ENCODE peak calls at places on chromosomes 6 and 20, in ten cellular contexts. One of them, this sample, is unnamed.

GRCh38 chr6:98769546-98769945 is 64.8 kb upstream of the POU3F2 start:
- DNase-seq in colonic mucosa: peak
- DNase-seq in dorsolateral prefrontal cortex: peak
- DNase-seq in K562: peak
- DNase-seq in CD4-positive, CD25-positive, alpha-beta regulatory T cell: peak
- DNase-seq in brain microvascular endothelial cell: no peak
- DNase-seq in heart left ventricle: no peak
- DNase-seq in uterus: no peak
- DNase-seq in astrocyte: peak
- DNase-seq in OCI-LY7: peak
- DNase-seq in this sample: no peak

GRCh38 chr6:19812512-19813119 is 24.6 kb upstream of the ID4 start:
- DNase-seq in astrocyte: peak
- DNase-seq in heart left ventricle: no peak
- DNase-seq in OCI-LY7: peak
- DNase-seq in colonic mucosa: no peak
- DNase-seq in brain microvascular endothelial cell: peak
- DNase-seq in uterus: no peak
- DNase-seq in CD4-positive, CD25-positive, alpha-beta regulatory T cell: no peak
- DNase-seq in K562: peak
- DNase-seq in dorsolateral prefrontal cortex: no peak
- DNase-seq in this sample: no peak

GRCh38 chr6:79005497-79005896 is 72.6 kb downstream of the PHIP start:
- DNase-seq in K562: no peak
- DNase-seq in colonic mucosa: no peak
- DNase-seq in brain microvascular endothelial cell: no peak
- DNase-seq in heart left ventricle: no peak
- DNase-seq in OCI-LY7: no peak
- DNase-seq in CD4-positive, CD25-positive, alpha-beta regulatory T cell: no peak
- DNase-seq in dorsolateral prefrontal cortex: no peak
- DNase-seq in uterus: no peak
- DNase-seq in astrocyte: no peak
- DNase-seq in this sample: no peak

GRCh38 chr20:3572151-3572550 is 91.0 kb downstream of the GFRA4 start:
- DNase-seq in OCI-LY7: no peak
- DNase-seq in brain microvascular endothelial cell: no peak
- DNase-seq in dorsolateral prefrontal cortex: no peak
- DNase-seq in colonic mucosa: no peak
- DNase-seq in heart left ventricle: no peak
- DNase-seq in astrocyte: peak
- DNase-seq in CD4-positive, CD25-positive, alpha-beta regulatory T cell: no peak
- DNase-seq in uterus: no peak
- DNase-seq in K562: no peak
- DNase-seq in this sample: no peak

GRCh38 chr6:157649311-157650260 is 173.5 kb upstream of the SNX9 start:
- DNase-seq in K562: no peak
- DNase-seq in astrocyte: no peak
- DNase-seq in brain microvascular endothelial cell: no peak
- DNase-seq in uterus: no peak
- DNase-seq in colonic mucosa: no peak
- DNase-seq in CD4-positive, CD25-positive, alpha-beta regulatory T cell: no peak
- DNase-seq in heart left ventricle: no peak
- DNase-seq in dorsolateral prefrontal cortex: peak
- DNase-seq in OCI-LY7: no peak
- DNase-seq in this sample: no peak

GRCh38 chr6:11632231-11632630 is 94.7 kb downstream of the TMEM170B start:
- DNase-seq in OCI-LY7: no peak
- DNase-seq in colonic mucosa: peak
- DNase-seq in dorsolateral prefrontal cortex: no peak
- DNase-seq in K562: no peak
- DNase-seq in heart left ventricle: no peak
- DNase-seq in astrocyte: peak
- DNase-seq in uterus: no peak
- DNase-seq in brain microvascular endothelial cell: no peak
- DNase-seq in CD4-positive, CD25-positive, alpha-beta regulatory T cell: no peak
- DNase-seq in this sample: no peak

GRCh38 chr6:133568970-133569889 is 319.7 kb upstream of the TCF21 start:
- DNase-seq in colonic mucosa: no peak
- DNase-seq in brain microvascular endothelial cell: peak
- DNase-seq in OCI-LY7: peak
- DNase-seq in uterus: peak
- DNase-seq in CD4-positive, CD25-positive, alpha-beta regulatory T cell: peak
- DNase-seq in dorsolateral prefrontal cortex: peak
- DNase-seq in astrocyte: peak
- DNase-seq in K562: peak
- DNase-seq in heart left ventricle: no peak
- DNase-seq in this sample: peak

GRCh38 chr20:53809242-53809641 is 215.6 kb upstream of the ZNF217 start:
- DNase-seq in heart left ventricle: no peak
- DNase-seq in dorsolateral prefrontal cortex: no peak
- DNase-seq in K562: no peak
- DNase-seq in colonic mucosa: no peak
- DNase-seq in CD4-positive, CD25-positive, alpha-beta regulatory T cell: no peak
- DNase-seq in uterus: no peak
- DNase-seq in OCI-LY7: no peak
- DNase-seq in astrocyte: no peak
- DNase-seq in brain microvascular endothelial cell: no peak
- DNase-seq in this sample: no peak

GRCh38 chr6:10759312-10759839 is 11.8 kb downstream of the TMEM14B start:
- DNase-seq in OCI-LY7: peak
- DNase-seq in K562: peak
- DNase-seq in dorsolateral prefrontal cortex: no peak
- DNase-seq in colonic mucosa: no peak
- DNase-seq in astrocyte: peak
- DNase-seq in uterus: no peak
- DNase-seq in brain microvascular endothelial cell: peak
- DNase-seq in CD4-positive, CD25-positive, alpha-beta regulatory T cell: peak
- DNase-seq in heart left ventricle: no peak
- DNase-seq in this sample: no peak

GRCh38 chr20:17995967-17996819 is 27.4 kb downstream of the MGME1 start:
- DNase-seq in K562: peak
- DNase-seq in colonic mucosa: peak
- DNase-seq in heart left ventricle: peak
- DNase-seq in astrocyte: peak
- DNase-seq in OCI-LY7: peak
- DNase-seq in uterus: peak
- DNase-seq in dorsolateral prefrontal cortex: peak
- DNase-seq in brain microvascular endothelial cell: peak
- DNase-seq in CD4-positive, CD25-positive, alpha-beta regulatory T cell: peak
- DNase-seq in this sample: peak

GRCh38 chr6:87155920-87156600 is 695 bp downstream of the ZNF292 start:
- DNase-seq in heart left ventricle: peak
- DNase-seq in brain microvascular endothelial cell: peak
- DNase-seq in K562: peak
- DNase-seq in astrocyte: peak
- DNase-seq in CD4-positive, CD25-positive, alpha-beta regulatory T cell: no peak
- DNase-seq in dorsolateral prefrontal cortex: peak
- DNase-seq in uterus: peak
- DNase-seq in colonic mucosa: peak
- DNase-seq in OCI-LY7: peak
- DNase-seq in this sample: peak

GRCh38 chr6:57198926-57199636 is 23.0 kb downstream of the RAB23 start:
- DNase-seq in dorsolateral prefrontal cortex: no peak
- DNase-seq in brain microvascular endothelial cell: no peak
- DNase-seq in OCI-LY7: no peak
- DNase-seq in K562: no peak
- DNase-seq in colonic mucosa: peak
- DNase-seq in uterus: no peak
- DNase-seq in heart left ventricle: no peak
- DNase-seq in CD4-positive, CD25-positive, alpha-beta regulatory T cell: no peak
- DNase-seq in astrocyte: no peak
- DNase-seq in this sample: no peak
- H3K27ac ChIP-seq in dorsolateral prefrontal cortex: no peak
- H3K27ac ChIP-seq in brain microvascular endothelial cell: no peak
- H3K27ac ChIP-seq in OCI-LY7: no peak
- H3K27ac ChIP-seq in K562: no peak
- H3K27ac ChIP-seq in colonic mucosa: no peak
- H3K27ac ChIP-seq in uterus: peak
- H3K27ac ChIP-seq in heart left ventricle: no peak
- H3K27ac ChIP-seq in CD4-positive, CD25-positive, alpha-beta regulatory T cell: no peak
- H3K27ac ChIP-seq in astrocyte: no peak
- H3K27ac ChIP-seq in this sample: no peak

DNA sequence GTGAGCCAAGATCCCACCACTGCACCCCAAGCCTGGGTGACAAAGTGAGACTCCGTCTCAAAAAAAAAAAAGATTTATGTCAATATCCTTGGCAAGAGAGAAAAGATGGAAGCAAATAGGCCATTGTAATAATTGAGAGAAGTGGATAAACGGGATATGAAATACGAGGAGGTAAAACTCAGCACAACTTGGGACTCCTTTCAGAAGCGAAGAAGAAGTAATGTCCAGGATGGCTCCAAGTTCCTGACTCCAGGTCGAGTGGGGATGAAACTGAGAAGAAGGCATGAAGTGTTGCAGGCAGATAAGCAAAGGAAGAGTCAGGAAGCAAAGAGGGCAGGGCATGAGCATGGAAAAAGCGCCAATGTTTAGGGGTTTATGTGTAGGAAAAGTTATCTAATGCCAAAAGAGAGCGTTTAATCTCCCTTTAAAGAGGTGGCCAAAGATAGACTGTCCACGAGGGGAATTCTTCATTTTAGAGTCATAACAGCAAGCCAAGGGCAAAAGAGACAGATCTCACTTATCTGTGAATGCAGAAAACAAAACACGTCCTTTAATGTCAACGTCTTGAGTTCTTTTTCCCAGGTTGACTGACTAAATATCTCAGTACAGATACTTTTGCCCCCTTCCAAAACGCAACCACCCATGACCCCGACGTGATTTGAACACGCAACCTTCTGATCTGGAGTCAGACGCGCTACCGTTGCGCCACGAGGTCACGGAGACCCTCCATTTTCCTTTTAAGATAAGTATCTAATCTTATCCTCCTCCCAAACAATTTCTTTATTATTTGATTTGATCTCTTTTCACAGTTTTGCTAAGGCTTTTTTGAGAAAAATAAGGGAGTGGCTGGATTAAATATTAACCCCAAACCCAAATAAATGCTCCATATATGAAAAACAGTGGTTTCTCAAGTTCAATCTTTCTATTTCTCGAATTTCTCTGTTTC is 46.3 kb upstream of the BTN3A2 start:
- DNase-seq in astrocyte: no peak
- DNase-seq in OCI-LY7: no peak
- DNase-seq in colonic mucosa: no peak
- DNase-seq in CD4-positive, CD25-positive, alpha-beta regulatory T cell: no peak
- DNase-seq in uterus: no peak
- DNase-seq in K562: peak
- DNase-seq in heart left ventricle: no peak
- DNase-seq in dorsolateral prefrontal cortex: no peak
- DNase-seq in brain microvascular endothelial cell: no peak
- DNase-seq in this sample: no peak
- H3K4me3 ChIP-seq in astrocyte: no peak
- H3K4me3 ChIP-seq in OCI-LY7: no peak
- H3K4me3 ChIP-seq in colonic mucosa: no peak
- H3K4me3 ChIP-seq in CD4-positive, CD25-positive, alpha-beta regulatory T cell: no peak
- H3K4me3 ChIP-seq in uterus: no peak
- H3K4me3 ChIP-seq in K562: peak
- H3K4me3 ChIP-seq in heart left ventricle: no peak
- H3K4me3 ChIP-seq in dorsolateral prefrontal cortex: no peak
- H3K4me3 ChIP-seq in brain microvascular endothelial cell: no peak
- H3K4me3 ChIP-seq in this sample: no peak

DNA sequence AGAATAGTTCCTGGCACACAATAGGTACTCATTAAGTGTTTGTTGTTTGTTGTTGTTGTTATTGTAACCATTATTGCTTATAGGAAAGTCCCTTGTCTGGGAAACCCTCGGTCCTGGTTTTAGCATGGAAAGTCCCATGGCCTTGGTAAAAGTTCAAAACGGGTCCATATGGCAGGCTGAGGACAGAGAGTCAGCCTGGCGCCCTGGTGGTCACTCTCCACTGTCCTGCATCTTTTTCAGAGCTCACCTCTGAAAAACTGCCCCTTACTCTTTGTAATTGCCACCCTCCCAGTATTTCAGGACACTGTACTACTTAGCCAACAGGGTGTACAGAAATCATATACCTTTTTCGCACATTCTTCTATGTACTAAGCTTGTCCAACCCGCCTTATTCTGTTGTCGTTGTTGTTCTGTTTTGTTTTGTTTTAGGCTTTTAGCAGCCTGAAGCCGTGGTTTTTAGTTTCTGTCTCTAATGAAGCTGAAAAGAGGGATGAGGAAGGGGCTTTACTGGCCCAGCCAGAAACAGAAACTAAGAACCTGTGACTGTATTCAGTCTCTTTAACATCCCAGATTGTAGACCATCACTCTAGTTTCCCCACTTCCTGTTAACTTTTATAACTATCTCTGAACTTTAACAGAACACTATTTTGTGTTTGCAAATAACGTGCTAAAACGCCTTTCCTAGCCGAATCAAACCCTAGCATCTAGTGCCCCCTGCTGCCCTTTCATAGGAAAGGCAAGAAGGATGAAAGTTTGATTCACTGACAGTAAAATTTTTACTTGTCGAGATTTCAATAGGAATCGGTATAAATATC is 7.6 kb upstream of the TMEM14A start:
- DNase-seq in K562: peak
- DNase-seq in uterus: peak
- DNase-seq in astrocyte: peak
- DNase-seq in brain microvascular endothelial cell: peak
- DNase-seq in CD4-positive, CD25-positive, alpha-beta regulatory T cell: peak
- DNase-seq in dorsolateral prefrontal cortex: peak
- DNase-seq in heart left ventricle: peak
- DNase-seq in OCI-LY7: peak
- DNase-seq in colonic mucosa: peak
- DNase-seq in this sample: peak
- H3K27ac ChIP-seq in K562: peak
- H3K27ac ChIP-seq in uterus: peak
- H3K27ac ChIP-seq in astrocyte: peak
- H3K27ac ChIP-seq in brain microvascular endothelial cell: peak
- H3K27ac ChIP-seq in CD4-positive, CD25-positive, alpha-beta regulatory T cell: no peak
- H3K27ac ChIP-seq in dorsolateral prefrontal cortex: no peak
- H3K27ac ChIP-seq in heart left ventricle: no peak
- H3K27ac ChIP-seq in OCI-LY7: peak
- H3K27ac ChIP-seq in colonic mucosa: no peak
- H3K27ac ChIP-seq in this sample: no peak

DNA sequence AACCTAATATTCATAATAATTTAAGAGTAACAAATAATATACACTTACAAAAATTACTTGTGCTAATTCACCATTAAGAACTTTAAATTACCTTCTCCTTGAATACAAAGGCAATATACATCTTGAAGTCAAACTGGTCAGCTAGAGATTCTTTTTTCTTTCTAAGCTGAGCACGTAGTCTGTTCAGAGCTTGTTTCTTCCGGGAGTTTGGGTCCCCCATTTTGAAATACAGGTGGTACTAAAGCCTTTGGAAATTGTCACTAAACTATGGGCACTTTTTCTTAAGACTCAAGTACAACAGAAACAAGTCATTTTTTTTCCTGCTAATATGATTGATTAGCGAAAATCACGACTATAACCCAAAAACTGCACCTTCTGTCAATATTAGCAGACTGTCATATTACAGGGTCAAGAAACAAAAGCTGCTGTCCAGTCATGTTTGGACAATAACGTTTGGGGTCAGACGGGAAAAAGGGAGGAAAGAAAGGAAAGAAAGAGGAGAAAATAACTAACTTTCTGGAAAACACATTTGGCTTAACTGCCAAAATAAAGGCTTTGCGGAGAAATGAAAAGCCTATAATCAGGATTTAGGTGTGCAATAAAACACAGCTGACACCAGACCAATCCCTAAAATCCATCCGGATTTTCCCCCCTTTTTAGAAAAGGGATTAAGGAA is 367 bp downstream of the C6orf62 start:
- DNase-seq in astrocyte: no peak
- DNase-seq in CD4-positive, CD25-positive, alpha-beta regulatory T cell: peak
- DNase-seq in brain microvascular endothelial cell: no peak
- DNase-seq in dorsolateral prefrontal cortex: no peak
- DNase-seq in K562: no peak
- DNase-seq in uterus: no peak
- DNase-seq in colonic mucosa: no peak
- DNase-seq in OCI-LY7: peak
- DNase-seq in heart left ventricle: no peak
- DNase-seq in this sample: no peak
- H3K4me3 ChIP-seq in astrocyte: peak
- H3K4me3 ChIP-seq in CD4-positive, CD25-positive, alpha-beta regulatory T cell: peak
- H3K4me3 ChIP-seq in brain microvascular endothelial cell: peak
- H3K4me3 ChIP-seq in dorsolateral prefrontal cortex: peak
- H3K4me3 ChIP-seq in K562: peak
- H3K4me3 ChIP-seq in uterus: peak
- H3K4me3 ChIP-seq in colonic mucosa: peak
- H3K4me3 ChIP-seq in OCI-LY7: peak
- H3K4me3 ChIP-seq in heart left ventricle: peak
- H3K4me3 ChIP-seq in this sample: peak

This sample was measured in CD8-positive, alpha-beta T cell.